ENCODE peak calls at places on chromosome 14, in nine cellular contexts. Z is lung; H is cardiac muscle cell; X is naive thymus-derived CD4-positive, alpha-beta T cell; R is CD4-positive, CD25-positive, alpha-beta regulatory T cell; Q is pancreas; A is OCI-LY7; K is HL-60; E is heart right ventricle. V is an unnamed sample.
A peak's percentile ranks its signal among the peaks of the same experiment; 100 is the strongest.

GRCh38 chr14:96893966-96894622 is 96.9 kb downstream of the VRK1 start:
- DNase-seq in Z (no peak), H (no peak), X (no peak), R (no peak), Q (no peak), A (no peak), K (no peak), E (no peak), V (no peak)

GRCh38 chr14:47365248-47365647 is 310.2 kb downstream of the MDGA2 start:
- DNase-seq in Z (no peak), H (no peak), X (no peak), R (no peak), Q (no peak), A (no peak), K (no peak), E (no peak), V (no peak)

GRCh38 chr14:99506269-99506668 is 25.1 kb downstream of the CCNK start:
- DNase-seq in Z (no peak), H (no peak), X (no peak), R (no peak), Q (no peak), A (no peak), K (no peak), E (no peak), V (no peak)

GRCh38 chr14:35897616-35898111 is 71.5 kb downstream of the BRMS1L start:
- DNase-seq in Z (no peak), H (peak; percentile 3), X (no peak), R (no peak), Q (no peak), A (no peak), K (no peak), E (no peak), V (no peak)

GRCh38 chr14:105201928-105202513 is 20.9 kb upstream of the NUDT14 start:
- DNase-seq in Z (no peak), H (no peak), X (no peak), R (no peak), Q (no peak), A (no peak), K (peak; percentile 87), E (no peak), V (no peak)

GRCh38 chr14:102501751-102502315 is 7.7 kb downstream of the ANKRD9 start:
- DNase-seq in Z (no peak), H (no peak), X (no peak), R (no peak), Q (no peak), A (peak; percentile 20), K (peak; percentile 49), E (no peak), V (no peak)

GRCh38 chr14:100740196-100740825 is 13.6 kb downstream of the DLK1 start:
- DNase-seq in Z (no peak), H (no peak), X (no peak), R (no peak), Q (no peak), A (no peak), K (no peak), E (no peak), V (no peak)

GRCh38 chr14:23159516-23159915 is 23.9 kb downstream of the SLC7A8 start:
- DNase-seq in Z (no peak), H (no peak), X (no peak), R (no peak), Q (no peak), A (no peak), K (peak; percentile 60), E (no peak), V (no peak)

GRCh38 chr14:37198273-37198598 is 499 bp downstream of the MIPOL1 start:
- DNase-seq in Z (no peak), H (no peak), X (no peak), R (no peak), Q (no peak), A (no peak), K (no peak), E (no peak), V (no peak)

GRCh38 chr14:66070542-66071319 is 415.4 kb upstream of the CCDC196 start:
- DNase-seq in Z (no peak), H (peak; percentile 73), X (peak; percentile 76), R (peak; percentile 65), Q (peak; percentile 47), A (peak; percentile 62), K (peak; percentile 1), E (peak; percentile 23), V (no peak)

GRCh38 chr14:66039495-66039894 is 446.7 kb upstream of the CCDC196 start:
- DNase-seq in Z (no peak), H (no peak), X (no peak), R (no peak), Q (no peak), A (no peak), K (no peak), E (no peak), V (no peak)

GRCh38 chr14:50602035-50602434 is 42.1 kb downstream of the ATL1 start:
- DNase-seq in Z (no peak), H (peak; percentile 10), X (no peak), R (no peak), Q (no peak), A (no peak), K (no peak), E (no peak), V (no peak)

GRCh38 chr14:50599700-50600444 is 39.9 kb downstream of the ATL1 start:
- DNase-seq in Z (no peak), H (peak; percentile 53), X (peak; percentile 12), R (peak; percentile 17), Q (no peak), A (peak; percentile 45), K (no peak), E (no peak), V (no peak)

GRCh38 chr14:50600849-50601248 is 40.9 kb downstream of the ATL1 start:
- DNase-seq in Z (no peak), H (peak; percentile 35), X (no peak), R (no peak), Q (peak; percentile 28), A (no peak), K (no peak), E (no peak), V (no peak)

GRCh38 chr14:50603565-50603964 is 43.6 kb downstream of the ATL1 start:
- DNase-seq in Z (no peak), H (no peak), X (no peak), R (no peak), Q (no peak), A (no peak), K (no peak), E (no peak), V (no peak)

DNA sequence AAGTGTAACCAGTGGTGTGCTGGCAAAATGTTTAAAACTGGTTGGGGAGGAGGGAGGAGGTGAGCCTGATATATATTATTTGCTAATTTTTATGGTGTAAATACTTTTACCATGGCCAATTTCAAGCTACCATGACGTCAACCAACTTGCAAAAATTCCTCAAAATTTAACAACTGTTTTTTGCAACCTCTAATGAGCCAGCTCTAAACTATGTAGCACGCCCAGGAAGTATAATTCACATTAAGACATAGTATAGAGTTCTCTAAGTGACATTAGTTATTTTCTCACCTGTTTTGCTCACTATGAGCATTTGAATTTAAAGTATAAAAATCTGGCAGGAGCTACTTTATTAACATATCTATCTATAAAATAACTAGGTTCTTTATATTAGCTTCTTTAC is 41.5 kb downstream of the ATL1 start:
- DNase-seq in Z (no peak), H (no peak), X (no peak), R (no peak), Q (no peak), A (no peak), K (no peak), E (no peak), V (no peak)
- H3K27ac ChIP-seq in Z (no peak overlapping the region), H (no peak overlapping the region), X (no peak overlapping the region), R (no peak overlapping the region), Q (no peak overlapping the region), A (no peak overlapping the region), K (no peak overlapping the region), E (no peak overlapping the region), V (no peak overlapping the region)

GRCh38 chr14:29928342-29928640 is 644 bp upstream of the PRKD1 start:
- DNase-seq in Z (no peak), H (peak; percentile 27), X (no peak), R (no peak), Q (no peak), A (no peak), K (no peak), E (no peak), V (no peak)

GRCh38 chr14:29926701-29927595 is 699 bp downstream of the PRKD1 start:
- DNase-seq in Z (peak; percentile 53), H (peak; percentile 78), X (no peak), R (no peak), Q (peak; percentile 72), A (no peak), K (peak; percentile 2), E (peak; percentile 43), V (peak; percentile 76)

GRCh38 chr14:29926228-29926627 is 1.4 kb downstream of the PRKD1 start:
- DNase-seq in Z (no peak), H (peak; percentile 39), X (no peak), R (no peak), Q (no peak), A (no peak), K (no peak), E (no peak), V (no peak)

GRCh38 chr14:29925736-29926135 is 1.9 kb downstream of the PRKD1 start:
- DNase-seq in Z (no peak), H (no peak), X (no peak), R (no peak), Q (no peak), A (no peak), K (no peak), E (no peak), V (no peak)

DNA sequence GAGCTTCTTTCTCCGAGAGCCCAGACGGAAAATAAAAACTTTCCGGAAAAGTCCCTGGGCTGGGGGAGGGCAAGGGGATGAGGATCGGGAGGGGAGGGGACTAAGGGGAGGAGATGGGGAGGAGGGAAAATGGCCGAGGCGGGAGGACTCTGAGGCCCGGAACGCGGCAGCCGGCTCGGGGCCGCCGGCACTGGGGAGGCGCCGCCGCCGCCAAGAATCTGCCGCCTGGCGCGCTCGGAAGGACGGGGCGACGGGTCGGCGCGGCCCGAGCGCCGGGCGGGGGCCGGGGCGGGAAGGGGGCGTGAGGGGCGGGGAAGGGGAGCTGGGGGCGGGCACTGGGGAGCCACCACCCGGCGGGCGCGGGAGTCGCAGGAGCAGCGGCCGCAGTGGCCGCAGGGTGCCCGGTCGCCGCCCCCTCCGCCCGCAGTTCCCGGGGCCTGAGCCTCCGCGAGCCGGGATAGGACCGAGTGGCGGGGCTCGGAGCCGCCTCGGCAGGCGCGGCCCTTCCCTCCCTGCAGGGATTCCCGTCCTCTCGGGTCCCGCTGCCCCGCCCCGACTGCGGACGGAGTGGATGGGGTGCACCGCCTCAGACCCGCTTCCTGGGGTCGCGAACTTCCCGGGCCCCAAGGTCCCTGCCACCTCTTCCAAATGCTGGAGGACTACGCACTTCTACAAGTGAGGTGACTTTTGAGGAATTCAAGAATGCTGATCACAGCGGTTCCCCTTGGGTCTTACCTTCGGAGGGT is at the start of gene PRKD1:
- DNase-seq in Z (peak; percentile 59), H (peak; percentile 88), X (no peak), R (no peak), Q (peak; percentile 66), A (no peak), K (no peak), E (peak; percentile 69), V (peak; percentile 81)
- H3K4me3 ChIP-seq in Z (peak within 1 kb of the TSS; percentile 88), H (peak within 1 kb of the TSS; percentile 99), X (no peak within 1 kb of the TSS), R (no peak within 1 kb of the TSS), Q (peak within 1 kb of the TSS; percentile 65), A (no peak within 1 kb of the TSS), K (peak within 1 kb of the TSS; percentile 33), E (peak within 1 kb of the TSS; percentile 67), V (peak within 1 kb of the TSS; percentile 93)

GRCh38 chr14:75205586-75205985 is 29.2 kb upstream of the TMED10 start:
- DNase-seq in Z (no peak), H (no peak), X (no peak), R (no peak), Q (no peak), A (no peak), K (peak; percentile 13), E (no peak), V (no peak)
- H3K27ac ChIP-seq in Z (no peak overlapping the region), H (no peak overlapping the region), X (no peak overlapping the region), R (no peak overlapping the region), Q (no peak overlapping the region), A (no peak overlapping the region), K (no peak overlapping the region), E (no peak overlapping the region), V (no peak overlapping the region)

GRCh38 chr14:67331368-67332125 is 28.1 kb downstream of the ATP6V1D start:
- DNase-seq in Z (no peak), H (no peak), X (no peak), R (no peak), Q (no peak), A (no peak), K (no peak), E (no peak), V (no peak)
- H3K4me3 ChIP-seq in Z (no peak overlapping the region), H (no peak overlapping the region), X (no peak overlapping the region), R (no peak overlapping the region), Q (no peak overlapping the region), A (no peak overlapping the region), K (no peak overlapping the region), E (no peak overlapping the region), V (no peak overlapping the region)

V was measured in coronary artery.